ENCODE peak calls at places on chromosomes 5 and 9, in four cellular contexts. L is left lung, U is PC-9, B is left ventricle myocardium inferior. H is an unnamed sample.

GRCh38 chr5:176364765-176365662 is at the start of gene ARL10:
- DNase-seq in L (no peak), U (no peak), B (peak; percentile 48), H (peak; percentile 63)

GRCh38 chr5:146048994-146049703 is 56.2 kb downstream of the PLAC8L1 start:
- DNase-seq in L (no peak), U (peak; percentile 67), B (no peak), H (no peak)

GRCh38 chr9:70406446-70406862 is 8.0 kb downstream of the KLF9 start:
- DNase-seq in L (no peak), U (no peak), B (no peak), H (no peak)

GRCh38 chr5:2430606-2431005 is 320.9 kb downstream of the IRX2 start:
- DNase-seq in L (no peak), U (no peak), B (no peak), H (no peak)

GRCh38 chr5:55176176-55176818 is 3.3 kb upstream of the CDC20B start:
- DNase-seq in L (peak; percentile 82), U (peak; percentile 72), B (peak; percentile 24), H (peak; percentile 10)

GRCh38 chr5:33306758-33307157 is 134.0 kb upstream of the TARS1 start:
- DNase-seq in L (no peak), U (no peak), B (no peak), H (no peak)

GRCh38 chr5:135534609-135535419 is 950 bp downstream of the NEUROG1 start:
- DNase-seq in L (no peak), U (no peak), B (no peak), H (no peak)

GRCh38 chr9:127202461-127203139 is 62.0 kb upstream of the GARNL3 start:
- DNase-seq in L (no peak), U (no peak), B (peak; percentile 12), H (no peak)

GRCh38 chr5:170632266-170632984 is 128.6 kb downstream of the KCNIP1 start:
- DNase-seq in L (no peak), U (no peak), B (no peak), H (no peak)

GRCh38 chr9:34591091-34591910 is 1.8 kb upstream of the CNTFR start:
- DNase-seq in L (peak; percentile 98), U (peak; percentile 75), B (peak; percentile 88), H (peak; percentile 75)

GRCh38 chr5:170293273-170293672 is 4.3 kb downstream of the LCP2 start:
- DNase-seq in L (peak; percentile 88), U (no peak), B (no peak), H (no peak)

GRCh38 chr5:74497706-74498105 is 142.8 kb downstream of the ENC1 start:
- DNase-seq in L (no peak), U (no peak), B (no peak), H (no peak)

GRCh38 chr5:102778478-102778877 is 23.4 kb downstream of the PAM start:
- DNase-seq in L (no peak), U (no peak), B (no peak), H (no peak)

GRCh38 chr9:106843361-106843760 is 19.6 kb upstream of the ZNF462 start:
- DNase-seq in L (no peak), U (no peak), B (no peak), H (no peak)

GRCh38 chr9:92671323-92671722 is 1.4 kb upstream of the IPPK start:
- DNase-seq in L (no peak), U (peak; percentile 88), B (peak; percentile 47), H (peak; percentile 70)

GRCh38 chr9:14441976-14442651 is 128.2 kb upstream of the NFIB start:
- DNase-seq in L (no peak), U (no peak), B (no peak), H (no peak)
- TF ChIP-seq CTCF in L (no peak), U (no peak), B (no peak), H (no peak)

GRCh38 chr5:111820072-111820471 is 63.1 kb upstream of the NREP start:
- DNase-seq in L (no peak), U (no peak), B (no peak), H (no peak)
- TF ChIP-seq CTCF in L (no peak), U (no peak), B (no peak), H (no peak)

GRCh38 chr5:125834438-125835147 is 588.6 kb upstream of the GRAMD2B start:
- DNase-seq in L (no peak), U (no peak), B (no peak), H (no peak)

GRCh38 chr5:125835293-125836172 is 587.7 kb upstream of the GRAMD2B start:
- DNase-seq in L (no peak), U (peak; percentile 2), B (peak; percentile 20), H (peak; percentile 15)
- TF ChIP-seq CTCF in L (peak; percentile 71), U (peak; percentile 64), B (peak; percentile 78), H (no peak)

GRCh38 chr5:119582987-119583386 is 46.4 kb upstream of the FAM170A start:
- DNase-seq in L (no peak), U (no peak), B (no peak), H (no peak)

GRCh38 chr5:119583684-119584083 is 45.7 kb upstream of the FAM170A start:
- DNase-seq in L (no peak), U (no peak), B (no peak), H (no peak)

DNA sequence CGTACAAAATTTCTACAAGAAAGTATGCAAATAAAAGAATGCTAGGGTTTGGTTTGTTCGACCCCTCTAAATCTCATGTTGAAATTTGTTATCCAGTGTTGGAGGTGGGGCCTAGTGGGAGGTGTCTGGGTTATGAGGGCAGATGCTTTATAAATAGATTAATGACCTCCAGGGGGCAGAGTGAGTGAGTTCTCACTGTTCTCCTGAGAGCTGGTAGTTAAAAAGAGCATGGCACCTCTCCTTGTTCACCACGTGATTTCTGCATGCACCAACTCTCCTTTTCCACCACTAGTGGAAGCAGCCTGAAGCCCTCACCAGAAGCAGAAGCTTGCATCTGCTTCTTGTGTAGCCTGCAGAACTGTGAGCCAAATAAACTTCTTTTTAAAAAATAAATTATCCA is 50.4 kb upstream of the FAM170A start:
- DNase-seq in L (no peak), U (peak; percentile 1), B (no peak), H (no peak)
- TF ChIP-seq CTCF in L (no peak), U (peak; percentile 46), B (no peak), H (no peak)

GRCh38 chr9:13281356-13282016 is 2.0 kb upstream of the MPDZ start:
- DNase-seq in L (no peak), U (no peak), B (no peak), H (no peak)

GRCh38 chr9:13278023-13278367 is 1.5 kb downstream of the MPDZ start:
- DNase-seq in L (no peak), U (no peak), B (no peak), H (no peak)

GRCh38 chr9:13278368-13279246 is 885 bp downstream of the MPDZ start:
- DNase-seq in L (peak; percentile 68), U (peak; percentile 8), B (peak; percentile 51), H (peak; percentile 75)

GRCh38 chr9:13282998-13283397 is 3.5 kb upstream of the MPDZ start:
- DNase-seq in L (no peak), U (no peak), B (no peak), H (no peak)

DNA sequence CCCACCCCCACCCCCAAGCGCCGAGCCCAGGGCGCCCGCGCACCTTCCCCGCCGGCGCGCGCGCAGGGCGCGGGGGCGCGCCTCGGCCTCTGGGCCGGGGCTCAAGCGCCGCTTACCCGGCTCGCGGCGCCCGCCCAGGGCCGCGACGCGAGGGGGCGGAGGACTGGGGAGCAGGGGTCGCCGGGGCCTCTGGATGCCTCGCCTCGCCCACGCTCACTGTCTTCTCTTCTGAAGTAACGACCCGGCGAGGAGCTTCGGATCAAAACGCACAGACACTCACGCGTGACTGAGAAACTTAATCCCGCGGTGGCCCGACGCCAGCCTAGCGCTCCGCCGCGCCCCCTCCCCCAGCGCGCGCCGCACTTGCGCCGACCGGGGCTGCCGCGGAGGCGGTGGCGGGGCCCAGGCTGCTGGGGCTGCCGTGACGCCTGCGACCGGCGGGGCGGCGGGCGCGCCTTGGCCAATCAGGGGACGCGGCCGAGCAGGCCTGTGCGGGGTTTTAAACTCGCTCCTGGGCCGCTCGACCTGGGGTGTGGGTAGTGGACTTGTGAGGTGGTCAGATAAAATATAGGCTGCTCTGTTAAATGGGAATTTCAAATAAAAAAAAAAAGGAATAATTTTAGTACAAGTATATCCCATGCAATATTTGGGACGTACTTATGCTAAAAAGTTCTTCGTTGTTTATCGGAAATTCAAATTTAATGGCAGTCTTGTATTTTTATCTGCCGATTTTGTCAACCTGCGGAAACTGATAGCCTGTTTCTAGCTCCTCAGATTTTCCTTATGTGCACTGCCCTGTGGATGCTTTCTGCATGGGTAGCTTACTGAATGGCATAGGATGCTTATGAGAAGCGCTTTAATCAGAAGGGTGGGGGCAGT is at the start of gene MPDZ:
- DNase-seq in L (peak; percentile 84), U (peak; percentile 60), B (peak; percentile 76), H (peak; percentile 87)
- TF ChIP-seq CTCF in L (no peak), U (no peak), B (peak; percentile 26), H (no peak)

DNA sequence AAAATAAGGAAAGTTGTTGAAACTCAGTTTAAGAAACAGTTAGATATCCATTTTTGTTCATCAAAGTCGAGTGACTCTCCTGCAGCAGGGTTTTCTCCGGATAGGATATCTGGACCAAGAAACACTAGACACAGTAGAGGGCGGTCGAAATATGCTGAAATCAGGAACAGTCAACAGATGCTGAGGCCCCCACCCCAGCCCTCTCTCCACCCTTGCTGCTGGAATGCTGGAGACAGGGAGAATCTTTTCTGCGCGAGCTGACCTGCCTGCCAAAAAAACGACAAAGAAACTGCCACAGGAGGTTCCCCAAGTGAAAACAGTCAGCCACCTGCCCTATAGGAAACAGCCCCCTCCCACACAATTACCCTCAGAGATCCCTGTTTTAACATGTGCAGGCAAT is 4.3 kb upstream of the IL13 start:
- DNase-seq in L (no peak), U (no peak), B (no peak), H (no peak)
- TF ChIP-seq CTCF in L (no peak), U (no peak), B (no peak), H (no peak)

GRCh38 chr5:139475865-139476651 is 5.3 kb downstream of the SMIM33 start:
- DNase-seq in L (no peak), U (no peak), B (no peak), H (no peak)

GRCh38 chr5:139472410-139473030 is 1.7 kb downstream of the SMIM33 start:
- DNase-seq in L (no peak), U (no peak), B (no peak), H (no peak)

GRCh38 chr5:139473105-139473504 is 2.3 kb downstream of the SMIM33 start:
- DNase-seq in L (no peak), U (no peak), B (no peak), H (no peak)

GRCh38 chr5:139474815-139475791 is 4.3 kb downstream of the SMIM33 start:
- DNase-seq in L (no peak), U (no peak), B (no peak), H (peak; percentile 61)

DNA sequence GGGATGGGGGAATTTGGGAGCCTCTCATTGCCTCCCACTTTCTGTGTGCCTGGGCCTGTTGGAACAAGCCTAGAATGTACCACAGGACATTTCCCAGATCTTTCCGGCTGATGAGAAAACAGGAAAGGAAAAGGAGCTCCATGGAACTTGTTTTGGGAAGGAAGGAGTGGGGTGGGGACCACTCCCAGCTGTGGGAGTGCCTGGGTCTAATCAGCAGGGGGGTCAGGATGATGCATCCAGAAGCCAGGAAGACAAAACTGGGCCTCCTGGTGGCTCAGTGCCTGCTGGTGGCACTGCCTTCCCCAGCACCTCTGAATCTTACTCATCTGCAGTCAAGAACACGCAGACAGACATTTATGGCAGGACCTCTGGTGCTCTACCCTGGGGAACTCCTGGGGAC is 2.8 kb downstream of the SMIM33 start:
- DNase-seq in L (no peak), U (no peak), B (no peak), H (no peak)
- TF ChIP-seq CTCF in L (no peak), U (no peak), B (no peak), H (no peak)

DNA sequence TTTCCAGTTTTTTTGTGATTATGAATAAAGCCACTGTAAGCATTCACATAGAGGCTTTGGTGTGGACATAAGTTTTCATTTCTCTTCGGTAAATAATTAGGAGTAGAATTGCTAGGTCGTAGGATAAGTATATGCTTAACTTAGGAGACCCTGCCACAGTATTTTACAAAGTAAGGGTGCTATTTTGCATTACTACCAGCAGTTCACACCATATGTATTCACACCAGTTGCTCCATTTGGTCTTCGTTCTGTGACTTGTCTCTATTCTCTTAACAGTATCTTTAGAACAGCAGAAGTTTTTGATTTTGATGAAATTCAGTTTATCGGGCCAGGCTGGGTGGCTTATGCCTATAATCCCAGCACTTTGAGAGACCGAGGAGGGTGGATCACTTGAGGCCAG is 17.2 kb upstream of the ABL1 start:
- DNase-seq in L (no peak), U (no peak), B (no peak), H (no peak)
- TF ChIP-seq CTCF in L (no peak), U (no peak), B (no peak), H (no peak)

H was measured in ovary.